ENCODE peak calls at places on chromosomes 2 and 18, in ten cellular contexts. Q, O, C, E, X, F, K, Y, B and I are unnamed samples.

GRCh38 chr18:74540689-74541421 is 6.6 kb downstream of the CNDP1 start:
- DNase-seq in Q (no peak), O (no peak), C (no peak), E (no peak), X (no peak), F (no peak), K (no peak), Y (no peak), B (no peak), I (no peak)

GRCh38 chr2:233544079-233544690 is 22.4 kb downstream of the USP40 start:
- DNase-seq in Q (no peak), O (no peak), C (no peak), E (no peak), X (no peak), F (no peak), K (no peak), Y (no peak), B (no peak), I (no peak)

GRCh38 chr2:40458271-40458794 is 6.4 kb upstream of the SLC8A1 start:
- DNase-seq in Q (no peak), O (no peak), C (no peak), E (no peak), X (no peak), F (no peak), K (no peak), Y (no peak), B (no peak), I (no peak)

GRCh38 chr18:79483971-79484491 is 88.3 kb downstream of the NFATC1 start:
- DNase-seq in Q (no peak), O (no peak), C (no peak), E (no peak), X (no peak), F (no peak), K (no peak), Y (no peak), B (no peak), I (no peak)

GRCh38 chr2:19846030-19846429 is 55.8 kb downstream of the TTC32 start:
- DNase-seq in Q (no peak), O (no peak), C (no peak), E (no peak), X (no peak), F (no peak), K (no peak), Y (no peak), B (no peak), I (no peak)

GRCh38 chr2:151569167-151569566 is 159.5 kb downstream of the RIF1 start:
- DNase-seq in Q (no peak), O (no peak), C (no peak), E (no peak), X (no peak), F (no peak), K (no peak), Y (no peak), B (no peak), I (no peak)

GRCh38 chr18:13372405-13372995 is 153.9 kb downstream of the LDLRAD4 start:
- DNase-seq in Q (no peak), O (no peak), C (no peak), E (no peak), X (no peak), F (no peak), K (no peak), Y (no peak), B (no peak), I (no peak)

GRCh38 chr2:9292426-9292825 is 85.8 kb downstream of the ASAP2 start:
- DNase-seq in Q (no peak), O (no peak), C (no peak), E (no peak), X (no peak), F (no peak), K (no peak), Y (no peak), B (no peak), I (no peak)

GRCh38 chr2:64850641-64851040 is 138.6 kb upstream of the SLC1A4 start:
- DNase-seq in Q (no peak), O (no peak), C (no peak), E (no peak), X (no peak), F (no peak), K (no peak), Y (no peak), B (no peak), I (no peak)

GRCh38 chr2:168910330-168910729 is 9.2 kb downstream of the G6PC2 start:
- DNase-seq in Q (no peak), O (no peak), C (no peak), E (no peak), X (no peak), F (no peak), K (no peak), Y (no peak), B (no peak), I (no peak)

GRCh38 chr2:239889641-239890055 is 135.5 kb downstream of the NDUFA10 start:
- DNase-seq in Q (no peak), O (no peak), C (no peak), E (no peak), X (no peak), F (no peak), K (no peak), Y (no peak), B (no peak), I (no peak)

GRCh38 chr2:113709022-113709421 is 47.4 kb downstream of the SLC35F5 start:
- DNase-seq in Q (no peak), O (no peak), C (no peak), E (no peak), X (no peak), F (no peak), K (no peak), Y (no peak), B (no peak), I (no peak)

GRCh38 chr18:44128365-44128764 is 552.3 kb upstream of the SETBP1 start:
- DNase-seq in Q (no peak), O (no peak), C (no peak), E (no peak), X (peak), F (no peak), K (no peak), Y (no peak), B (no peak), I (no peak)

GRCh38 chr2:204900910-204901309 is 355.6 kb downstream of the PARD3B start:
- DNase-seq in Q (no peak), O (no peak), C (no peak), E (no peak), X (peak), F (no peak), K (no peak), Y (no peak), B (no peak), I (no peak)

GRCh38 chr18:58060254-58060653 is 16.2 kb downstream of the NEDD4L start:
- DNase-seq in Q (no peak), O (no peak), C (no peak), E (no peak), X (no peak), F (no peak), K (no peak), Y (no peak), B (no peak), I (no peak)

GRCh38 chr18:57677289-57678211 is 55.9 kb upstream of the NARS1 start:
- DNase-seq in Q (no peak), O (no peak), C (no peak), E (no peak), X (no peak), F (no peak), K (no peak), Y (no peak), B (no peak), I (no peak)

GRCh38 chr2:19982268-19982667 is 7.6 kb downstream of the WDR35 start:
- DNase-seq in Q (no peak), O (no peak), C (no peak), E (peak), X (peak), F (no peak), K (no peak), Y (no peak), B (no peak), I (no peak)

GRCh38 chr2:238846503-238847431 is 1.1 kb upstream of the TWIST2 start:
- DNase-seq in Q (no peak), O (no peak), C (no peak), E (peak), X (peak), F (no peak), K (no peak), Y (no peak), B (no peak), I (no peak)

GRCh38 chr2:61288070-61288841 is 126.3 kb downstream of the C2orf74 start:
- DNase-seq in Q (no peak), O (no peak), C (no peak), E (no peak), X (no peak), F (no peak), K (no peak), Y (no peak), B (no peak), I (no peak)

GRCh38 chr2:43345391-43345813 is 119.0 kb upstream of the ZFP36L2 start:
- DNase-seq in Q (no peak), O (no peak), C (no peak), E (peak), X (no peak), F (peak), K (no peak), Y (no peak), B (no peak), I (no peak)

GRCh38 chr2:21687589-21687988 is 563.8 kb downstream of the TDRD15 start:
- DNase-seq in Q (no peak), O (no peak), C (no peak), E (no peak), X (no peak), F (no peak), K (no peak), Y (no peak), B (no peak), I (no peak)

GRCh38 chr2:54161660-54162059 is 46.2 kb downstream of the ACYP2 start:
- DNase-seq in Q (no peak), O (no peak), C (no peak), E (no peak), X (no peak), F (no peak), K (no peak), Y (no peak), B (no peak), I (no peak)

GRCh38 chr2:190791983-190792575 is 88.5 kb upstream of the GLS start:
- DNase-seq in Q (no peak), O (no peak), C (no peak), E (peak), X (peak), F (no peak), K (no peak), Y (no peak), B (no peak), I (no peak)

GRCh38 chr2:18104583-18105224 is 226.2 kb downstream of the KCNS3 start:
- DNase-seq in Q (no peak), O (no peak), C (no peak), E (peak), X (no peak), F (no peak), K (no peak), Y (no peak), B (no peak), I (no peak)

GRCh38 chr2:166464187-166464586 is 29.9 kb downstream of the SCN7A start:
- DNase-seq in Q (no peak), O (no peak), C (no peak), E (no peak), X (no peak), F (no peak), K (no peak), Y (no peak), B (no peak), I (no peak)

GRCh38 chr2:73110622-73111299 is 2.0 kb downstream of the RAB11FIP5 start:
- DNase-seq in Q (no peak), O (no peak), C (no peak), E (peak), X (peak), F (no peak), K (no peak), Y (no peak), B (no peak), I (no peak)

GRCh38 chr18:44651453-44651852 is 29.2 kb upstream of the SETBP1 start:
- DNase-seq in Q (no peak), O (no peak), C (peak), E (peak), X (peak), F (no peak), K (no peak), Y (no peak), B (no peak), I (no peak)

GRCh38 chr2:147110317-147110716 is 734.5 kb upstream of the ACVR2A start:
- DNase-seq in Q (no peak), O (no peak), C (no peak), E (no peak), X (no peak), F (no peak), K (no peak), Y (no peak), B (no peak), I (no peak)

GRCh38 chr2:241798631-241799521 is 10.1 kb upstream of the NEU4 start:
- DNase-seq in Q (no peak), O (no peak), C (no peak), E (no peak), X (no peak), F (no peak), K (no peak), Y (no peak), B (no peak), I (no peak)

GRCh38 chr2:95377724-95378123 is 24.8 kb upstream of the FAHD2A start:
- DNase-seq in Q (no peak), O (no peak), C (no peak), E (no peak), X (no peak), F (no peak), K (no peak), Y (no peak), B (no peak), I (no peak)

GRCh38 chr18:59597049-59597448 is 100.2 kb downstream of the CCBE1 start:
- DNase-seq in Q (no peak), O (no peak), C (no peak), E (no peak), X (no peak), F (no peak), K (no peak), Y (no peak), B (no peak), I (no peak)

GRCh38 chr18:75456277-75456676 is 28.8 kb upstream of the SMIM21 start:
- DNase-seq in Q (peak), O (no peak), C (no peak), E (peak), X (no peak), F (no peak), K (no peak), Y (no peak), B (no peak), I (no peak)

GRCh38 chr2:239966029-239966847 is 58.9 kb downstream of the NDUFA10 start:
- DNase-seq in Q (no peak), O (no peak), C (no peak), E (no peak), X (no peak), F (peak), K (no peak), Y (no peak), B (no peak), I (no peak)

GRCh38 chr2:138949517-138949916 is 169.3 kb upstream of the NXPH2 start:
- DNase-seq in Q (no peak), O (no peak), C (no peak), E (peak), X (no peak), F (no peak), K (no peak), Y (no peak), B (no peak), I (no peak)

GRCh38 chr18:9559253-9559652 is 55.1 kb downstream of the PPP4R1 start:
- DNase-seq in Q (no peak), O (no peak), C (no peak), E (no peak), X (no peak), F (no peak), K (no peak), Y (no peak), B (no peak), I (no peak)

GRCh38 chr2:10303174-10303633 is 500 bp downstream of the HPCAL1 start:
- DNase-seq in Q (peak), O (no peak), C (no peak), E (no peak), X (no peak), F (no peak), K (no peak), Y (no peak), B (no peak), I (peak)

GRCh38 chr2:179574061-179574519 is 287.3 kb downstream of the ZNF385B start:
- DNase-seq in Q (no peak), O (no peak), C (no peak), E (no peak), X (no peak), F (no peak), K (no peak), Y (no peak), B (no peak), I (no peak)

GRCh38 chr2:156803243-156803642 is 367.1 kb downstream of the GPD2 start:
- DNase-seq in Q (no peak), O (no peak), C (no peak), E (peak), X (no peak), F (no peak), K (no peak), Y (no peak), B (no peak), I (no peak)

GRCh38 chr2:103008586-103008985 is 246.8 kb downstream of the TMEM182 start:
- DNase-seq in Q (no peak), O (no peak), C (no peak), E (no peak), X (no peak), F (no peak), K (no peak), Y (no peak), B (no peak), I (no peak)